ENCODE peak calls at places on chromosomes 4 and X, in eight cellular contexts. G is type B pancreatic cell, K is prostate gland, B is IMR-90, D is activated B cell treated with CpG ODN at 0.5 μM for 24 hours, S is left ventricle myocardium inferior, M is colonic mucosa, Q is fibroblast of pulmonary artery. T is an unnamed sample.

GRCh38 chr4:81594495-81595169 is 122.9 kb upstream of the RASGEF1B start:
- DNase-seq in K (no peak), B (no peak), M (no peak), G (no peak), D (no peak), S (no peak), Q (no peak), T (no peak)

GRCh38 chrX:154541896-154542722 is 4.5 kb downstream of the G6PD start:
- DNase-seq in S (peak; percentile 73), B (peak; percentile 94), K (no peak), D (no peak), M (peak; percentile 57), Q (peak; percentile 95), G (no peak), T (peak; percentile 91)

GRCh38 chrX:150225266-150225665 is 137.9 kb upstream of the MAMLD1 start:
- DNase-seq in D (no peak), M (peak; percentile 3), K (no peak), B (no peak), G (peak; percentile 24), S (no peak), Q (no peak), T (no peak)

GRCh38 chr4:123352240-123352945 is 44.2 kb upstream of the SPRY1 start:
- DNase-seq in G (no peak), K (peak; percentile 77), D (no peak), B (peak; percentile 56), Q (peak; percentile 64), S (no peak), M (no peak), T (no peak)

GRCh38 chr4:61201562-61202099 is 1.5 kb downstream of the ADGRL3 start:
- DNase-seq in Q (peak; percentile 2), G (no peak), K (no peak), B (no peak), D (no peak), M (no peak), S (peak; percentile 15), T (no peak)

GRCh38 chr4:7186516-7187296 is 5.6 kb upstream of the SORCS2 start:
- DNase-seq in K (no peak), M (no peak), D (no peak), G (no peak), B (no peak), Q (no peak), S (no peak), T (no peak)

GRCh38 chrX:15173411-15173810 is 96.5 kb downstream of the ASB9 start:
- DNase-seq in Q (no peak), S (no peak), M (no peak), G (no peak), D (no peak), K (no peak), B (no peak), T (no peak)

GRCh38 chrX:22343192-22343591 is 70.5 kb downstream of the CBLL2 start:
- DNase-seq in Q (no peak), G (no peak), M (no peak), D (no peak), S (no peak), B (no peak), K (no peak), T (no peak)

GRCh38 chr4:62006108-62006507 is 806.0 kb downstream of the ADGRL3 start:
- DNase-seq in Q (no peak), D (no peak), K (no peak), M (no peak), B (no peak), G (no peak), S (no peak), T (no peak)

GRCh38 chrX:124726313-124726712 is 379.9 kb downstream of the SH2D1A start:
- DNase-seq in B (no peak), Q (no peak), M (no peak), D (no peak), K (no peak), G (no peak), S (no peak), T (no peak)

GRCh38 chrX:31199051-31199769 is 127.4 kb upstream of the FTHL17 start:
- DNase-seq in M (no peak), G (no peak), S (no peak), K (no peak), D (no peak), B (no peak), Q (peak; percentile 54), T (no peak)

GRCh38 chr4:186067757-186068385 is 1.1 kb upstream of the TLR3 start:
- DNase-seq in D (no peak), B (peak; percentile 19), Q (peak; percentile 68), G (no peak), S (peak; percentile 41), M (peak; percentile 66), K (peak; percentile 80), T (peak; percentile 61)

GRCh38 chr4:123622572-123622971 is 226.0 kb downstream of the SPRY1 start:
- DNase-seq in M (no peak), S (no peak), B (no peak), D (no peak), G (no peak), Q (no peak), K (no peak), T (no peak)

GRCh38 chrX:38513087-38513742 is 48.1 kb upstream of the TSPAN7 start:
- DNase-seq in S (no peak), K (no peak), M (no peak), D (no peak), Q (no peak), B (no peak), G (no peak), T (no peak)

GRCh38 chr4:90958256-90958895 is 831.2 kb downstream of the CCSER1 start:
- DNase-seq in D (no peak), S (no peak), M (no peak), Q (peak; percentile 72), B (peak; percentile 69), K (peak; percentile 36), G (no peak), T (no peak)

GRCh38 chr4:38531126-38531737 is 132.8 kb upstream of the KLF3 start:
- DNase-seq in B (peak; percentile 3), D (no peak), S (no peak), M (no peak), Q (peak; percentile 10), K (no peak), G (no peak), T (no peak)

GRCh38 chr4:14446311-14446710 is 556.0 kb upstream of the CPEB2 start:
- DNase-seq in B (peak; percentile 1), S (no peak), K (no peak), D (no peak), Q (no peak), G (no peak), M (no peak), T (no peak)

GRCh38 chr4:128379860-128380259 is 92.2 kb upstream of the PGRMC2 start:
- DNase-seq in Q (peak; percentile 60), K (no peak), D (no peak), B (peak; percentile 49), M (no peak), S (peak; percentile 48), G (no peak), T (peak; percentile 31)

GRCh38 chr4:5045099-5045498 is 6.2 kb upstream of the STK32B start:
- DNase-seq in G (no peak), S (no peak), D (no peak), M (no peak), Q (no peak), B (no peak), K (no peak), T (peak; percentile 94)

GRCh38 chrX:85611926-85612325 is 232.5 kb upstream of the POF1B start:
- DNase-seq in G (no peak), B (peak; percentile 22), M (no peak), K (no peak), D (no peak), S (no peak), Q (peak; percentile 23), T (peak; percentile 15)
- TF ChIP-seq CTCF in G (peak; percentile 72), B (peak; percentile 53), M (no peak), K (no peak), D (no peak), S (peak; percentile 29), Q (peak; percentile 17), T (no peak)

DNA sequence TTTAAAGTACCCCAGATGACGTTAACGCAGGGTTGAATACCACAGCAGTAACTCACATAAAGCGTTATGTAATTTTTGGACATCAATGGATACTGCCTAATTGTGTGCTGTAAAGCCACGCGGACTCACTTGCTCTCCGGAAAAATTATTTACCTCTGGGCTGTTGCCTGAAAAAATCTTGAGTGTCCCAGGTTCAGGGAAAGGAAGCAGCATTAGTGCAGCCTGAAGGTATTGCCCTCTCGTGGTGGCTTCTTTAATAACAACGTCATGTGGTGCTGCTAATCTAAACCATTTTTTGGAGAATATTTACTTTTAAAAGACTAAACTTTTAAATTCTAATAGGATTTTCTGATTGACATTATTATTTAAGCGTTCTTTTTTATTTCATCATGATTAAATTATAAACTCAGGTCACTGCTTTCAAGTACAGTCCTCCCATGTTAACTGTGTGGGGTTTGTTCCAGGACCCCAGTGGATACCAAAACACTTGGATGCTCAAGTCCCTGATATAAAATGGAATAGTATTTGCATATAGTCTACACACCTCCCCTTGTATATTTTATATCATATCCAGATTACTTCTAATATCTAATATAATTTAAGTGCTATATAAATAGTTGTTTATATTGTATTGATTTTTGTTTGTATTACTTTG is 384.8 kb downstream of the FAM133A start:
- DNase-seq in Q (peak; percentile 0), K (peak; percentile 6), G (no peak), M (peak; percentile 18), B (no peak), S (no peak), D (no peak), T (peak; percentile 5)
- TF ChIP-seq CTCF in Q (peak; percentile 8), K (peak; percentile 20), G (peak; percentile 84), M (peak; percentile 43), B (peak; percentile 43), S (no peak), D (no peak), T (peak; percentile 46)

GRCh38 chr4:56183344-56183959 is 203.8 kb downstream of the AASDH start:
- DNase-seq in S (no peak), G (no peak), K (no peak), M (no peak), Q (no peak), D (no peak), B (no peak), T (peak; percentile 22)
- TF ChIP-seq CTCF in S (no peak), G (no peak), K (no peak), M (no peak), Q (no peak), D (no peak), B (no peak), T (no peak)

DNA sequence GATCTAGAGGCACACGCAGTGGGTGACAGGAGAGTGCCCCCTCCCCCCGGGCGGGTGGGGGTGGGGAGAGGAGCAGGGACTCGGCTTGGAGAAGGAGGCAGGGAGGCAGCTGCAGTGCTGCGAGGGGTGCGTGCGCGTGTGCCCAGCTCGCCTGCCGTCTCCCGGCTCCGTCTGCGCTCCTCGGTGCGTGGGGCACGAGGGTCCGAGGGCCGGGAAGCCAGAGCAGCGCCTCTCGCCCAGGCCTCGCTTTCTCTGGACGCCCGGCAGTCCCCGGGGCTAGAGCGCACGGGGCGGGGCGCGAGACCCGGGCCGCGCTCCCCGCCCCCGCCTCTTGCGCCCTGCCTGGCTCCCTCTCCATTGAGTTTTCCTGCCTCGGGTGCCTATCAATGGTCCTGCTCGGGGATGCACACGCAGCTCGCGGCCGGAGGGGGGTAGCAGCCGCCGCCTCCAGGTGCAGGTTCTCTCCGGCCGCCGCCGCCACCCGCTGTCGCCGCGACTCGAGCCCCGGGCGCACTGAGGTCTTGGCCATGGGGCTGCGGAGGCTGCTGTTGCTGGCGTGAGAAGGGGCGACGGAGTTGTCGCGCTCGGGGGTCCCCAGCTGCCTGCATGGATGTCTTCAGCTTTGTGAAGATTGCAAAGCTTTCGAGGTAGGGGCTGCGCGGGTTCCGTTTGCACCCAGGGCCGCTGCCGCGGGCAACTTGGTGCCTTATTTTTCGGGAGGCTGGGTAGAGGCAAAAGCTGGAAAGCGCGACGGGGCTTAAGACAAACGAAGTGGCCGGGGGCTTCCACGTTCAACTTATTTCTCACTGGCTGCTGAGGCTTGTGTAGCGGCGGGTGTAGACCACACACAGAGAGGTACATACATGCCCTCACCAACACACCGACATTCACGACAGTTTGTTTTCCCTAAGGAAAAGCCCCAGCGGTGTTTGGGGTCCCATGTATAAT is at the start of gene FRMPD4:
- DNase-seq in K (no peak), G (no peak), M (no peak), B (peak; percentile 24), S (no peak), Q (peak; percentile 47), D (no peak), T (no peak)
- TF ChIP-seq CTCF in K (no peak), G (peak; percentile 43), M (no peak), B (peak; percentile 34), S (peak; percentile 36), Q (peak; percentile 3), D (no peak), T (no peak)